ENCODE peak calls at places on chromosomes 5 and 9, in seven cellular contexts. T is SK-N-SH, P is GM23338, X is MM.1S, Y is HCT116, U is hepatocyte, O is PC-3. D is an unnamed sample.

GRCh38 chr5:173831196-173831914 is 56.8 kb upstream of the CPEB4 start:
- DNase-seq in X (no peak), P (peak), Y (no peak), O (no peak), T (no peak), U (no peak), D (peak)

GRCh38 chr5:95327211-95327610 is 42.3 kb upstream of the MCTP1 start:
- DNase-seq in Y (no peak), U (no peak), X (no peak), T (no peak), O (peak), P (no peak), D (no peak)

GRCh38 chr5:138698713-138699112 is 54.5 kb upstream of the CTNNA1 start:
- DNase-seq in O (no peak), T (no peak), X (no peak), Y (no peak), P (no peak), U (no peak), D (no peak)

GRCh38 chr5:175685701-175686350 is 28.0 kb downstream of the HRH2 start:
- DNase-seq in T (no peak), P (no peak), X (no peak), Y (no peak), U (no peak), O (no peak), D (no peak)

GRCh38 chr5:164504141-164504772 is 998.8 kb downstream of the MAT2B start:
- DNase-seq in Y (peak), O (peak), U (peak), T (peak), X (peak), P (peak), D (peak)

GRCh38 chr9:72557549-72557948 is 36.1 kb downstream of the TMC1 start:
- DNase-seq in Y (peak), U (peak), T (no peak), O (peak), P (peak), X (no peak), D (no peak)

GRCh38 chr5:81633471-81633870 is 117.4 kb downstream of the SSBP2 start:
- DNase-seq in U (no peak), T (no peak), O (no peak), X (no peak), P (no peak), Y (no peak), D (no peak)

GRCh38 chr5:81290146-81290545 is 11.2 kb upstream of the ZCCHC9 start:
- DNase-seq in O (no peak), U (no peak), T (no peak), Y (no peak), X (no peak), P (no peak), D (no peak)

GRCh38 chr9:135780086-135780485 is 78.1 kb downstream of the KCNT1 start:
- DNase-seq in X (no peak), P (no peak), T (no peak), Y (no peak), U (no peak), O (no peak), D (no peak)

GRCh38 chr5:40401965-40402364 is 277.8 kb upstream of the PTGER4 start:
- DNase-seq in O (peak), T (no peak), P (no peak), X (no peak), Y (no peak), U (no peak), D (no peak)

GRCh38 chr5:989961-990530 is 18.6 kb upstream of the NKD2 start:
- DNase-seq in Y (no peak), O (peak), U (peak), P (peak), T (peak), X (no peak), D (peak)

GRCh38 chr9:105676351-105676923 is 14.2 kb downstream of the TAL2 start:
- DNase-seq in X (no peak), Y (no peak), P (no peak), U (no peak), O (no peak), T (no peak), D (peak)

GRCh38 chr9:134231330-134231745 is 67.0 kb upstream of the RNU6ATAC start:
- DNase-seq in T (no peak), Y (no peak), X (no peak), U (no peak), P (no peak), O (no peak), D (no peak)

GRCh38 chr5:102955463-102955862 is 164.5 kb downstream of the GIN1 start:
- DNase-seq in U (no peak), P (no peak), Y (no peak), X (no peak), O (no peak), T (no peak), D (no peak)

GRCh38 chr5:76402880-76403712 is at the start of gene IQGAP2:
- DNase-seq in O (peak), T (peak), U (peak), Y (peak), P (peak), X (peak), D (peak)

GRCh38 chr5:127472700-127473099 is 44.7 kb upstream of the PRRC1 start:
- DNase-seq in Y (no peak), U (no peak), T (no peak), P (no peak), X (no peak), O (no peak), D (no peak)

GRCh38 chr5:543755-544674 is 19.8 kb upstream of the SLC9A3 start:
- DNase-seq in T (no peak), P (no peak), U (no peak), Y (no peak), X (peak), O (no peak), D (no peak)

GRCh38 chr5:2891781-2892180 is 140.3 kb upstream of the IRX2 start:
- DNase-seq in P (no peak), U (no peak), T (no peak), X (no peak), Y (no peak), O (no peak), D (no peak)

GRCh38 chr5:144405986-144406385 is 235.3 kb downstream of the KCTD16 start:
- DNase-seq in U (no peak), T (no peak), P (no peak), X (no peak), Y (no peak), O (no peak), D (peak)

GRCh38 chr9:121105531-121105930 is 30.8 kb downstream of the CNTRL start:
- DNase-seq in Y (no peak), X (no peak), U (no peak), T (no peak), O (no peak), P (no peak), D (no peak)

GRCh38 chr5:79962580-79963222 is 28.4 kb downstream of the MTX3 start:
- DNase-seq in Y (no peak), O (peak), X (no peak), T (no peak), U (no peak), P (no peak), D (peak)

GRCh38 chr9:69674741-69675438 is 2.7 kb upstream of the APBA1 start:
- DNase-seq in U (no peak), T (no peak), Y (no peak), X (no peak), P (no peak), O (peak), D (no peak)

GRCh38 chr5:105735704-105736103 is 1935.0 kb downstream of the EFNA5 start:
- DNase-seq in Y (no peak), O (peak), U (no peak), X (no peak), P (no peak), T (no peak), D (no peak)

GRCh38 chr5:88813805-88814584 is 69.0 kb downstream of the MEF2C start:
- DNase-seq in O (peak), T (no peak), Y (no peak), X (no peak), P (peak), U (no peak), D (peak)

GRCh38 chr5:107398703-107399102 is 272.0 kb downstream of the EFNA5 start:
- DNase-seq in T (no peak), P (no peak), Y (no peak), O (no peak), U (no peak), X (no peak), D (no peak)

GRCh38 chr5:107403561-107403960 is 267.2 kb downstream of the EFNA5 start:
- DNase-seq in Y (no peak), U (no peak), X (no peak), O (no peak), T (no peak), P (no peak), D (no peak)

GRCh38 chr5:107402881-107403280 is 267.9 kb downstream of the EFNA5 start:
- DNase-seq in P (peak), O (no peak), U (no peak), Y (no peak), T (peak), X (no peak), D (no peak)

GRCh38 chr5:107401470-107402085 is 269.2 kb downstream of the EFNA5 start:
- DNase-seq in Y (no peak), P (peak), O (no peak), U (no peak), X (no peak), T (no peak), D (no peak)

DNA sequence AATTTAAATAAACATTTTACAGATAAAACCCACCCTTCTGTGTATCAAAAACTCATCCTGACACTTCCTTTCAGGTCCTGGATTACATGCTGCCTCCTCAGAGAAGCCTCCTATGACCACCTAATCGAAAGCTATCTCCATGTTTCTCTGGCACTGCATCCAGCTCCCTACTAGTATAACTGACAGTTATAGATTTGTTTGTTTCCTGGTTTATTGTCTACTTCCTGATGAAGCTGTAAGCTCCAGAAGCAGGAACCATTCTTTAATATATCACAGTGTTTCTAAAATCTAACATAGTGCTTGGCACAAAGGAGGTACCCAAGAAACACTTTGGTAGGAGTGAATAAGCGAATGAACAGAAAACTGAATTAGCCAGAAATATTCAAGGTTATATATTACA is 270.4 kb downstream of the EFNA5 start:
- DNase-seq in U (no peak), T (no peak), P (no peak), Y (no peak), X (no peak), O (no peak), D (no peak)
- TF ChIP-seq EZH2phosphoT487 in U (no peak), T (no peak), P (no peak), Y (no peak), X (no peak), O (no peak), D (no peak)

GRCh38 chr5:53871050-53871449 is 310.6 kb downstream of the NDUFS4 start:
- DNase-seq in X (no peak), T (no peak), P (peak), Y (peak), O (peak), U (no peak), D (no peak)
- TF ChIP-seq CTCF in X (no peak), T (peak), P (peak), Y (peak), O (peak), U (peak), D (no peak)

DNA sequence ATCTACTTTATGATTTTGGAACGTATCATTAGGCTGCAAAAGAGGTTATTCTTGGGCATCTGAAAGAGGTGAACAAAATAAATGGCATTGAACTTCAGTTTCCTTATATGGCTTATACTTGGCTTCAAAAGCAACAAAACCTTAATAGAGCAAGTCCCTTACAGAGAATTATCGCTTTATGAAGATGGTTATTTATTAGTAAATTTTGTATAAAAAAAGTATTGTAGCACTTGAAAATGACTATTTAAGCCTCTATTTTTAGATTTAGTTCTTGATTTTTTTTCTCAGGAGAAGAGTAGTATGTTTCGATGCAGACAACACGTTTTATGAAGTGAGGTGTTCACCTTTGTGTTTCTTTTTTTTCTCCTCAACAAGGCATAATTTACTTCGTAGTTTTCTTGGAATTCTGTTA is 2.0 kb downstream of the ERBIN start:
- DNase-seq in P (no peak), X (no peak), T (no peak), Y (no peak), O (no peak), U (no peak), D (no peak)
- TF ChIP-seq EZH2phosphoT487 in P (no peak), X (no peak), T (no peak), Y (no peak), O (no peak), U (no peak), D (no peak)

GRCh38 chr5:135444881-135445280 is 2.3 kb downstream of the DCANP1 start:
- DNase-seq in P (no peak), T (no peak), Y (no peak), U (no peak), X (no peak), O (no peak), D (no peak)

GRCh38 chr5:135442387-135443256 is 4.5 kb downstream of the DCANP1 start:
- DNase-seq in U (no peak), P (no peak), Y (no peak), O (no peak), X (no peak), T (no peak), D (peak)

GRCh38 chr5:135443329-135443960 is 3.7 kb downstream of the DCANP1 start:
- DNase-seq in T (no peak), P (no peak), O (no peak), U (no peak), Y (no peak), X (no peak), D (no peak)

GRCh38 chr5:135445306-135445940 is 1.7 kb downstream of the DCANP1 start:
- DNase-seq in U (no peak), T (no peak), O (no peak), X (no peak), Y (no peak), P (no peak), D (no peak)

GRCh38 chr5:135444360-135444759 is 2.8 kb downstream of the DCANP1 start:
- DNase-seq in Y (no peak), P (no peak), T (no peak), U (no peak), X (no peak), O (no peak), D (no peak)
- TF ChIP-seq CTCF in Y (no peak), P (no peak), T (no peak), U (no peak), X (no peak), O (no peak), D (no peak)

GRCh38 chr5:33903118-33903517 is 11.3 kb upstream of the ADAMTS12 start:
- DNase-seq in P (no peak), U (no peak), Y (no peak), T (no peak), X (no peak), O (peak), D (no peak)

GRCh38 chr5:33901176-33901575 is 9.4 kb upstream of the ADAMTS12 start:
- DNase-seq in U (no peak), O (no peak), X (no peak), Y (no peak), T (no peak), P (no peak), D (no peak)

DNA sequence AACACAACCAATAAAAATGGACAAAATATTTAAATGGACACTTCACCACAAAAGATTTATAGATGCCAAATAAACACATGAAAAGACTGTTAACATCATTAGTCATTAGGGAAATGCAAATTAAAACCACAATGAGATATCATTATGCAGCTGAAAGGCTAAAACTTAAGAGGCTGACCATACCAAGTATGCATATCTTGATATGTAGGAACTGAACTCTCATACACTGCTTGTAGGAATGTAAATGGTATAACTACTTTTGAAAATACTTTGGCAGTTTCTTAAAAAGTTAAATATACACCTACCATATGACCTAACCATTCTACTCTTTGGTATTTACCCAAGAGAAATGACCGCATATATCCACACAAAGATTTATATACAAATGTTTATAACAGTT is 13.6 kb upstream of the ADAMTS12 start:
- DNase-seq in U (no peak), O (no peak), P (no peak), T (no peak), Y (no peak), X (no peak), D (no peak)
- TF ChIP-seq EZH2phosphoT487 in U (no peak), O (no peak), P (no peak), T (no peak), Y (no peak), X (no peak), D (no peak)